ENCODE peak calls at places on chromosomes 5 and 9, in four cellular contexts. A, V, U and W are unnamed samples.

GRCh38 chr9:935348-935965 is 41.0 kb upstream of the DMRT3 start:
- DNase-seq in A (peak), V (no peak), U (peak), W (peak)

GRCh38 chr5:40603378-40603777 is 76.3 kb upstream of the PTGER4 start:
- DNase-seq in A (no peak), V (no peak), U (peak), W (peak)

GRCh38 chr5:169695919-169696490 is 58.9 kb downstream of the DOCK2 start:
- DNase-seq in A (no peak), V (no peak), U (peak), W (peak)

GRCh38 chr5:147530801-147531389 is 21.0 kb upstream of the DPYSL3 start:
- DNase-seq in A (no peak), V (no peak), U (peak), W (peak)

GRCh38 chr5:177600458-177601018 is 606 bp downstream of the B4GALT7 start:
- DNase-seq in A (no peak), V (no peak), U (no peak), W (peak)

GRCh38 chr9:120580591-120580896 is 577 bp upstream of the CDK5RAP2 start:
- DNase-seq in A (no peak), V (no peak), U (no peak), W (no peak)

GRCh38 chr5:120610145-120610544 is 146.0 kb downstream of the PRR16 start:
- DNase-seq in A (no peak), V (no peak), U (no peak), W (no peak)

GRCh38 chr5:72280655-72281069 is 39.4 kb downstream of the MRPS27 start:
- DNase-seq in A (peak), V (no peak), U (peak), W (peak)

GRCh38 chr9:97848237-97848581 is 4.8 kb upstream of the FOXE1 start:
- DNase-seq in A (no peak), V (no peak), U (no peak), W (peak)

GRCh38 chr5:45279109-45279508 is 417.1 kb downstream of the HCN1 start:
- DNase-seq in A (no peak), V (no peak), U (no peak), W (no peak)

GRCh38 chr9:14769235-14769580 is 46.7 kb upstream of the CER1 start:
- DNase-seq in A (peak), V (no peak), U (peak), W (peak)

GRCh38 chr5:89471115-89471514 is 588.1 kb upstream of the MEF2C start:
- DNase-seq in A (no peak), V (no peak), U (no peak), W (no peak)

GRCh38 chr5:1040571-1040970 is 32.0 kb downstream of the NKD2 start:
- DNase-seq in A (no peak), V (no peak), U (no peak), W (no peak)

GRCh38 chr5:669111-669841 is 23.9 kb downstream of the TPPP start:
- DNase-seq in A (no peak), V (no peak), U (no peak), W (no peak)

GRCh38 chr5:176789873-176790615 is 20.3 kb upstream of the UNC5A start:
- DNase-seq in A (no peak), V (no peak), U (peak), W (peak)

GRCh38 chr5:156715287-156715686 is 134.8 kb upstream of the PPP1R2B start:
- DNase-seq in A (no peak), V (no peak), U (no peak), W (no peak)

GRCh38 chr5:173395933-173396308 is 67.7 kb upstream of the STC2 start:
- DNase-seq in A (no peak), V (no peak), U (no peak), W (no peak)

GRCh38 chr5:60494635-60495034 is 205.3 kb downstream of the DEPDC1B start:
- DNase-seq in A (no peak), V (no peak), U (no peak), W (no peak)

GRCh38 chr5:82105457-82105856 is 133.6 kb downstream of the ATG10 start:
- DNase-seq in A (no peak), V (no peak), U (peak), W (no peak)

GRCh38 chr9:124594673-124595072 is 87.5 kb upstream of the NR5A1 start:
- DNase-seq in A (peak), V (no peak), U (no peak), W (no peak)

GRCh38 chr5:114686345-114686744 is 324.5 kb downstream of the KCNN2 start:
- DNase-seq in A (no peak), V (no peak), U (no peak), W (no peak)

GRCh38 chr9:19481971-19482404 is 73.2 kb downstream of the ACER2 start:
- DNase-seq in A (no peak), V (no peak), U (no peak), W (no peak)